ENCODE peak calls at places on chromosomes 5 and 9, in five cellular contexts. W, R, I, Y and T are unnamed samples.
A peak's percentile ranks its signal among the peaks of the same experiment; 100 is the strongest.

GRCh38 chr5:151093476-151093889 is 12.6 kb upstream of the TNIP1 start:
- DNase-seq in W (peak; percentile 57), R (peak; percentile 85), I (no peak), Y (peak; percentile 96), T (peak; percentile 98)

GRCh38 chr5:10987881-10988504 is 227.0 kb upstream of the DAP start:
- DNase-seq in W (peak; percentile 79), R (no peak), I (peak; percentile 90), Y (peak; percentile 3), T (peak; percentile 70)

GRCh38 chr5:139660105-139660915 is 12.2 kb downstream of the CXXC5 start:
- DNase-seq in W (no peak), R (no peak), I (no peak), Y (no peak), T (peak; percentile 95)

GRCh38 chr5:81086881-81087281 is 126.7 kb downstream of the RASGRF2 start:
- DNase-seq in W (no peak), R (no peak), I (no peak), Y (no peak), T (no peak)

GRCh38 chr5:174195517-174195916 is 150.0 kb downstream of the NSG2 start:
- DNase-seq in W (no peak), R (no peak), I (no peak), Y (no peak), T (no peak)

GRCh38 chr5:145976431-145977155 is 40.2 kb downstream of the SH3RF2 start:
- DNase-seq in W (no peak), R (no peak), I (no peak), Y (peak; percentile 65), T (peak; percentile 29)

GRCh38 chr9:79053613-79054012 is 518.2 kb upstream of the TLE4 start:
- DNase-seq in W (no peak), R (no peak), I (no peak), Y (no peak), T (no peak)

GRCh38 chr5:88108490-88109279 is 160.0 kb downstream of the TMEM161B start:
- DNase-seq in W (no peak), R (no peak), I (no peak), Y (no peak), T (no peak)

GRCh38 chr5:6328173-6328572 is 50.2 kb downstream of the MED10 start:
- DNase-seq in W (peak; percentile 64), R (no peak), I (no peak), Y (peak; percentile 22), T (peak; percentile 43)

GRCh38 chr5:54889826-54890225 is 95.6 kb downstream of the ESM1 start:
- DNase-seq in W (no peak), R (no peak), I (no peak), Y (peak; percentile 87), T (peak; percentile 74)

GRCh38 chr5:178462846-178463245 is 127.3 kb downstream of the COL23A1 start:
- DNase-seq in W (no peak), R (no peak), I (no peak), Y (no peak), T (no peak)

GRCh38 chr5:179308563-179309382 is 36.5 kb downstream of the ADAMTS2 start:
- DNase-seq in W (no peak), R (no peak), I (peak; percentile 10), Y (no peak), T (no peak)

GRCh38 chr5:68359699-68360098 is 144.1 kb downstream of the PIK3R1 start:
- DNase-seq in W (no peak), R (no peak), I (no peak), Y (no peak), T (no peak)

GRCh38 chr9:134175808-134176598 is 11.6 kb upstream of the RNU6ATAC start:
- DNase-seq in W (no peak), R (no peak), I (peak; percentile 23), Y (no peak), T (no peak)
- TF ChIP-seq CTCF in W (peak; percentile 41), R (peak; percentile 2), I (no peak), Y (peak; percentile 11), T (no peak)

DNA sequence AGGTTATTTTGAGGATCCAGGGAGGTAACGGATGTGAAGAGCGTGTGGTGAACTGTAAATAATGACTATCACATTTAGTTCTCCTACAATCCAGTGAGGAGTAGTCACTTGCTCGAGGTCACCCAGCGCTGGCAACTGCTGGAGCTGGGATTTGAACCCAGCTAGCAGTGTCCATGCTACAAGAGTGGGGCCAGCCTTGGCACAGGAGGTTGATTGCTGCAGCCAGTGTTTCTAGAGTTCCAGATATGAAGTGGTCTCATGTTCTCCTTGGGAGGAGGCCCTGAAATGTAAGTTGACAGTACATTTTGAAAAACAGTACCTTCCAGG is 765 bp downstream of the CCDC107 start:
- DNase-seq in W (peak; percentile 37), R (no peak), I (no peak), Y (peak; percentile 56), T (peak; percentile 30)
- TF ChIP-seq CTCF in W (no peak), R (no peak), I (no peak), Y (no peak), T (no peak)

GRCh38 chr9:130938652-130939404 is at the start of gene FIBCD1:
- DNase-seq in W (peak; percentile 47), R (no peak), I (peak; percentile 62), Y (no peak), T (no peak)
- TF ChIP-seq CTCF in W (peak; percentile 26), R (no peak), I (peak; percentile 26), Y (no peak), T (peak; percentile 48)

DNA sequence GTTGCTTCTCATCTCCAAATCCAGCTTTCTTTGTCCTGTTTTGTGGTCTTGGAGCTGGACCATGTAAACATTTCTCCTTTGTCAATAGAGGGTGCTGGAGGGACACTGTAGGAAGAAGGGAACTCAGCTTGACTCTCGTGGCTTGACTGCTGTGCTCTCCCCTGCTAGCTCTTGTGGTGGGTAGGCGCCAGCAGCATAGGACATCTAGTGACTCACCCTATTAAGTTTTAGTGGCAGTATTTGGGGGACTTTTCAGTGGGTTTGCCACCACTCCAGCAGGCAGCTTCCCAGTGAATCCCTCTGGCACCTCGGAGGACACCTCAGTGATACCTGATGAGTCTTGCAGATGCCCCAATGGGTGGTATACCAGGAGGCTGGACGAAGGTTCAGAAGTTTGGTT is 97.8 kb downstream of the TSSK1B start:
- DNase-seq in W (peak; percentile 56), R (no peak), I (peak; percentile 18), Y (peak; percentile 90), T (peak; percentile 81)
- TF ChIP-seq CTCF in W (peak; percentile 36), R (peak; percentile 31), I (no peak), Y (peak; percentile 77), T (peak; percentile 45)

GRCh38 chr9:100601216-100601615 is 23.3 kb downstream of the CAVIN4 start:
- DNase-seq in W (peak; percentile 79), R (no peak), I (peak; percentile 61), Y (peak; percentile 72), T (peak; percentile 71)
- TF ChIP-seq CTCF in W (peak; percentile 56), R (peak; percentile 78), I (peak; percentile 52), Y (peak; percentile 93), T (peak; percentile 63)

GRCh38 chr9:113592806-113593575 is 129.5 kb downstream of the RGS3 start:
- DNase-seq in W (no peak), R (no peak), I (no peak), Y (no peak), T (no peak)

GRCh38 chr9:113589890-113590289 is 126.4 kb downstream of the RGS3 start:
- DNase-seq in W (peak; percentile 45), R (no peak), I (peak; percentile 8), Y (peak; percentile 73), T (peak; percentile 43)

GRCh38 chr9:113590389-113590788 is 126.9 kb downstream of the RGS3 start:
- DNase-seq in W (no peak), R (no peak), I (peak; percentile 1), Y (no peak), T (no peak)

GRCh38 chr9:113591899-113592625 is 128.5 kb downstream of the RGS3 start:
- DNase-seq in W (no peak), R (no peak), I (peak; percentile 7), Y (no peak), T (no peak)

DNA sequence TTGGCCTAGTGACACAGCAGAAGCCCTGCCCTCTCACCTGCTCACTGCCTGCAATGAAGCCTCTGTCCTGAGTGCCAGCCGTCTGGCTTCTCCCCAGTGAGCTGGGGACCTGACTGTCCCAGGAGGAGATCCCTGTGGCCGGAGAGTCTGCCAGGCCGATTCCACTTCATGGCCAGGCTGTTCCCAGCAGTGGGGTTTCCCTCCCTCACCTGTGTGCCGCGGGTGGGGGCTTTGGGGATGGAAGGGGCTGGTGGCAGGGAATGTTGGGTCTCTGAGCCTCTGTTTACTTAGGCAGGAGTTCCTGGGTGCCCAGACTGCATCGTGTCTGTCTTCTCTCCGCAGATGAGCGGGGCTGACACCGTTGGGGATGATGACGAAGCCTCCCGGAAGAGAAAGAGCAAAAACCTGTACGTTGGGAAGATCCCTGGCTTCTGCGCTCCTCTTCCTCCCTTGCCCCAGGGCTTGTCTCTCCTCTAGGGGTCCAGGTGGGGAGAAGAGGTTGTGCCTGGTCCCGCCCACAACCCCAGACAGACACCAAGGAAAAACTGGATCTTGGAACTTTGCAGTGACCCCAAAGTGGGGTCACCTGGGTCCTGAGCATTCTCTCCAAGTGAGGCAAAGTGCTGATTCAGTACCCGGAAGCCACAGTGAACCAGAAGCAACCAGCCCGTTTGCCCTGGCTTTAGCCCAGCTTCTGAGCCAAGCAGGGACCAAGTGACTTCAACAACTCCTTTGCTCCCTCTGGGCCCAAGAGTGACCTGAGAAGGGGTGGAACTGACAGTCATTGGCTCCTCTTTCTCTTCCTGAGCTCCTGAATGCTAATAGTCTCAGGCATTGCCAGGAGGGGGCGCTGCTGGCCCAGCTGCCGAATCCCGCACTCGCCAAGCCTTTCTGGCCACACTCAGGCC is 127.7 kb downstream of the RGS3 start:
- DNase-seq in W (peak; percentile 89), R (no peak), I (peak; percentile 93), Y (peak; percentile 81), T (peak; percentile 72)
- TF ChIP-seq CTCF in W (peak; percentile 92), R (peak; percentile 94), I (peak; percentile 94), Y (peak; percentile 88), T (peak; percentile 84)

GRCh38 chr5:82467006-82467561 is 188.9 kb upstream of the RPS23 start:
- DNase-seq in W (peak; percentile 11), R (peak; percentile 65), I (no peak), Y (peak; percentile 55), T (no peak)
- TF ChIP-seq CTCF in W (no peak), R (peak; percentile 54), I (no peak), Y (peak; percentile 16), T (no peak)